ENCODE peak calls at places on chromosomes 16 and 17, in ten cellular contexts. One of them, this sample, is unnamed.

GRCh38 chr17:70332356-70332755 is 163.0 kb downstream of the KCNJ2 start:
- DNase-seq in AG10803: no peak
- DNase-seq in HFF-Myc: no peak
- DNase-seq in endothelial cell of umbilical vein: no peak
- DNase-seq in right cardiac atrium: no peak
- DNase-seq in Jurkat, Clone E6-1: no peak
- DNase-seq in skeletal muscle cell: no peak
- DNase-seq in WERI-Rb-1: no peak
- DNase-seq in cardiac muscle cell: no peak
- DNase-seq in GM12864: no peak
- DNase-seq in this sample: no peak

GRCh38 chr17:71801301-71801700 is 319.5 kb upstream of the SOX9 start:
- DNase-seq in AG10803: peak; percentile 96
- DNase-seq in HFF-Myc: no peak
- DNase-seq in endothelial cell of umbilical vein: no peak
- DNase-seq in Jurkat, Clone E6-1: no peak
- DNase-seq in skeletal muscle cell: peak; percentile 39
- DNase-seq in GM12864: no peak
- DNase-seq in cardiac muscle cell: no peak
- DNase-seq in right cardiac atrium: no peak
- DNase-seq in WERI-Rb-1: no peak
- DNase-seq in this sample: no peak

GRCh38 chr17:81655378-81656117 is 794 bp downstream of the PDE6G start:
- DNase-seq in GM12864: no peak
- DNase-seq in HFF-Myc: no peak
- DNase-seq in AG10803: no peak
- DNase-seq in skeletal muscle cell: no peak
- DNase-seq in cardiac muscle cell: no peak
- DNase-seq in endothelial cell of umbilical vein: no peak
- DNase-seq in WERI-Rb-1: peak; percentile 95
- DNase-seq in right cardiac atrium: no peak
- DNase-seq in Jurkat, Clone E6-1: no peak
- DNase-seq in this sample: no peak

GRCh38 chr17:16121915-16122314 is 93.4 kb downstream of the NCOR1 start:
- DNase-seq in Jurkat, Clone E6-1: no peak
- DNase-seq in endothelial cell of umbilical vein: no peak
- DNase-seq in skeletal muscle cell: no peak
- DNase-seq in HFF-Myc: no peak
- DNase-seq in right cardiac atrium: no peak
- DNase-seq in cardiac muscle cell: no peak
- DNase-seq in WERI-Rb-1: no peak
- DNase-seq in AG10803: no peak
- DNase-seq in GM12864: no peak
- DNase-seq in this sample: no peak

GRCh38 chr17:32783602-32784001 is 93.3 kb downstream of the MYO1D start:
- DNase-seq in endothelial cell of umbilical vein: peak; percentile 75
- DNase-seq in cardiac muscle cell: peak; percentile 67
- DNase-seq in Jurkat, Clone E6-1: peak; percentile 61
- DNase-seq in AG10803: peak; percentile 76
- DNase-seq in WERI-Rb-1: no peak
- DNase-seq in skeletal muscle cell: no peak
- DNase-seq in right cardiac atrium: no peak
- DNase-seq in GM12864: peak; percentile 44
- DNase-seq in HFF-Myc: peak; percentile 45
- DNase-seq in this sample: no peak

GRCh38 chr17:600576-601301 is 113.9 kb downstream of the VPS53 start:
- DNase-seq in WERI-Rb-1: no peak
- DNase-seq in GM12864: no peak
- DNase-seq in skeletal muscle cell: no peak
- DNase-seq in Jurkat, Clone E6-1: no peak
- DNase-seq in AG10803: peak; percentile 74
- DNase-seq in right cardiac atrium: no peak
- DNase-seq in cardiac muscle cell: no peak
- DNase-seq in HFF-Myc: no peak
- DNase-seq in endothelial cell of umbilical vein: peak; percentile 89
- DNase-seq in this sample: no peak

GRCh38 chr16:56617212-56618085 is 8.1 kb upstream of the MT1E start:
- DNase-seq in right cardiac atrium: peak; percentile 95
- DNase-seq in WERI-Rb-1: no peak
- DNase-seq in GM12864: no peak
- DNase-seq in skeletal muscle cell: no peak
- DNase-seq in cardiac muscle cell: peak; percentile 23
- DNase-seq in HFF-Myc: no peak
- DNase-seq in Jurkat, Clone E6-1: no peak
- DNase-seq in AG10803: peak; percentile 75
- DNase-seq in endothelial cell of umbilical vein: no peak
- DNase-seq in this sample: peak; percentile 86

GRCh38 chr16:9954181-9954580 is 228.0 kb downstream of the GRIN2A start:
- DNase-seq in GM12864: no peak
- DNase-seq in endothelial cell of umbilical vein: no peak
- DNase-seq in cardiac muscle cell: no peak
- DNase-seq in Jurkat, Clone E6-1: no peak
- DNase-seq in AG10803: peak; percentile 4
- DNase-seq in right cardiac atrium: no peak
- DNase-seq in HFF-Myc: no peak
- DNase-seq in WERI-Rb-1: no peak
- DNase-seq in skeletal muscle cell: no peak
- DNase-seq in this sample: no peak

GRCh38 chr16:17499223-17499902 is 28.6 kb upstream of the XYLT1 start:
- DNase-seq in GM12864: no peak
- DNase-seq in AG10803: peak; percentile 69
- DNase-seq in right cardiac atrium: no peak
- DNase-seq in Jurkat, Clone E6-1: no peak
- DNase-seq in cardiac muscle cell: no peak
- DNase-seq in endothelial cell of umbilical vein: no peak
- DNase-seq in skeletal muscle cell: no peak
- DNase-seq in WERI-Rb-1: no peak
- DNase-seq in HFF-Myc: no peak
- DNase-seq in this sample: no peak

GRCh38 chr17:70562137-70562536 is 392.8 kb downstream of the KCNJ2 start:
- DNase-seq in right cardiac atrium: no peak
- DNase-seq in endothelial cell of umbilical vein: no peak
- DNase-seq in Jurkat, Clone E6-1: no peak
- DNase-seq in GM12864: no peak
- DNase-seq in AG10803: no peak
- DNase-seq in WERI-Rb-1: no peak
- DNase-seq in skeletal muscle cell: no peak
- DNase-seq in cardiac muscle cell: no peak
- DNase-seq in HFF-Myc: no peak
- DNase-seq in this sample: no peak

GRCh38 chr17:16440814-16441629 is 25.7 kb downstream of the TRPV2 start:
- DNase-seq in endothelial cell of umbilical vein: no peak
- DNase-seq in AG10803: peak; percentile 74
- DNase-seq in cardiac muscle cell: no peak
- DNase-seq in GM12864: no peak
- DNase-seq in Jurkat, Clone E6-1: no peak
- DNase-seq in HFF-Myc: no peak
- DNase-seq in right cardiac atrium: no peak
- DNase-seq in WERI-Rb-1: no peak
- DNase-seq in skeletal muscle cell: no peak
- DNase-seq in this sample: no peak

DNA sequence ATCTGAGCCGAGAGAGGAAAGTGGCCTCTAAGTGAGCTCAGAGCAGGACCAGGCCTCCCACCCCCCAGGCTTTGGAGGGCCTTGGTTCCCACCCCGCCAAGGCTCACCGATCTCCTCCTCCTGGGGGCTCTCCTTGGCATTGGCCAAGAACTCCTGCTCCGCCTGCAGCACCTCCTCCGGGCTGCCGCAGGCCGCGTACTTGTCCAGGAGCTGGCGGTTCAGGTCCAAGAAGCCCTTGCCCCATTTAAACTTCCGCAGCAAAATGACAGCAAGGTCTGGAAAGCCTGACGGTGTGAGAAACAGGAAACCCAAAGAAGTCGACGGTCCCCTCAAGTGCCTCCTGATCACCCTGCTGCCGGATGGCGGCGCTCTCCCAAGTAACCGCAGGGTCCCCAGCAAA is 1.7 kb downstream of the TSR3 start:
- DNase-seq in Jurkat, Clone E6-1: no peak
- DNase-seq in AG10803: no peak
- DNase-seq in endothelial cell of umbilical vein: no peak
- DNase-seq in GM12864: no peak
- DNase-seq in cardiac muscle cell: no peak
- DNase-seq in HFF-Myc: no peak
- DNase-seq in skeletal muscle cell: no peak
- DNase-seq in right cardiac atrium: no peak
- DNase-seq in WERI-Rb-1: no peak
- DNase-seq in this sample: no peak
- H3K4me3 ChIP-seq in Jurkat, Clone E6-1: no peak overlapping the region
- H3K4me3 ChIP-seq in AG10803: no peak overlapping the region
- H3K4me3 ChIP-seq in endothelial cell of umbilical vein: no peak overlapping the region
- H3K4me3 ChIP-seq in GM12864: no peak overlapping the region
- H3K4me3 ChIP-seq in cardiac muscle cell: no peak overlapping the region
- H3K4me3 ChIP-seq in HFF-Myc: peak overlapping the region; percentile 96
- H3K4me3 ChIP-seq in skeletal muscle cell: no peak overlapping the region
- H3K4me3 ChIP-seq in right cardiac atrium: no peak overlapping the region
- H3K4me3 ChIP-seq in WERI-Rb-1: no peak overlapping the region
- H3K4me3 ChIP-seq in this sample: no peak overlapping the region

DNA sequence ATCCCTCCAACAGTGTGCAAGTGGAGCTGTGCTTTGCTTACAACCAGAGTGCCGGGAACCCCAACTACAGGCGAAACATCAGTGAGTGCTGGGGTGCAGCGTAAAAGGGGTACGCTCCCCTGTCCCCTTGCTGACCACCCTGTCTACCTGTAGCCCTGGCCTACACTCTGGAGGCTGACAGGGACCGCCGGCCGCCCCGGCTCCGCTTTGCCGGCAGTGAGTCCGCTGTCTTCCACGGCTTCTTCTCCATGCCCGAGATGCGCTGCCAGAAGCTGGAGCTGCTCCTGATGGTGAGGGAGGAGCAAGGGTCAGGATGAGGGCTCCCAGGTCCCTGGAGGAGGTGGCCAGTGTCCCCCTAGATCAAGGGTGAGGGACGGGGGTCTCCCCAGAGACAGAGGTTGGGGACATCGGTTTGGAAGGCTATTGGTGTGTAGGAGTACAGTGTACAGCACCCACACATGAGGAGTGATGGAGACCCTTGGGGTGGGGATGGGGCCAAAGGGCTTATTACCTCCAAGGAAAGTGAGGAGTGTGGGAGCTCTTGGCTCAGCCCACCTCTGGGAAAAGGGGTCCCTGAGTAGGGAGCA is 19.6 kb upstream of the PDK2 start:
- DNase-seq in HFF-Myc: no peak
- DNase-seq in GM12864: no peak
- DNase-seq in cardiac muscle cell: no peak
- DNase-seq in Jurkat, Clone E6-1: no peak
- DNase-seq in AG10803: no peak
- DNase-seq in WERI-Rb-1: no peak
- DNase-seq in endothelial cell of umbilical vein: no peak
- DNase-seq in skeletal muscle cell: no peak
- DNase-seq in right cardiac atrium: no peak
- DNase-seq in this sample: no peak
- H3K4me3 ChIP-seq in HFF-Myc: no peak overlapping the region
- H3K4me3 ChIP-seq in GM12864: no peak overlapping the region
- H3K4me3 ChIP-seq in cardiac muscle cell: no peak overlapping the region
- H3K4me3 ChIP-seq in Jurkat, Clone E6-1: no peak overlapping the region
- H3K4me3 ChIP-seq in AG10803: no peak overlapping the region
- H3K4me3 ChIP-seq in WERI-Rb-1: no peak overlapping the region
- H3K4me3 ChIP-seq in endothelial cell of umbilical vein: no peak overlapping the region
- H3K4me3 ChIP-seq in skeletal muscle cell: no peak overlapping the region
- H3K4me3 ChIP-seq in right cardiac atrium: no peak overlapping the region
- H3K4me3 ChIP-seq in this sample: no peak overlapping the region

GRCh38 chr17:68085751-68086445 is 50.4 kb downstream of the KPNA2 start:
- DNase-seq in Jurkat, Clone E6-1: peak; percentile 53
- DNase-seq in WERI-Rb-1: no peak
- DNase-seq in HFF-Myc: no peak
- DNase-seq in endothelial cell of umbilical vein: peak; percentile 20
- DNase-seq in AG10803: no peak
- DNase-seq in GM12864: no peak
- DNase-seq in right cardiac atrium: no peak
- DNase-seq in skeletal muscle cell: no peak
- DNase-seq in cardiac muscle cell: no peak
- DNase-seq in this sample: peak; percentile 55

DNA sequence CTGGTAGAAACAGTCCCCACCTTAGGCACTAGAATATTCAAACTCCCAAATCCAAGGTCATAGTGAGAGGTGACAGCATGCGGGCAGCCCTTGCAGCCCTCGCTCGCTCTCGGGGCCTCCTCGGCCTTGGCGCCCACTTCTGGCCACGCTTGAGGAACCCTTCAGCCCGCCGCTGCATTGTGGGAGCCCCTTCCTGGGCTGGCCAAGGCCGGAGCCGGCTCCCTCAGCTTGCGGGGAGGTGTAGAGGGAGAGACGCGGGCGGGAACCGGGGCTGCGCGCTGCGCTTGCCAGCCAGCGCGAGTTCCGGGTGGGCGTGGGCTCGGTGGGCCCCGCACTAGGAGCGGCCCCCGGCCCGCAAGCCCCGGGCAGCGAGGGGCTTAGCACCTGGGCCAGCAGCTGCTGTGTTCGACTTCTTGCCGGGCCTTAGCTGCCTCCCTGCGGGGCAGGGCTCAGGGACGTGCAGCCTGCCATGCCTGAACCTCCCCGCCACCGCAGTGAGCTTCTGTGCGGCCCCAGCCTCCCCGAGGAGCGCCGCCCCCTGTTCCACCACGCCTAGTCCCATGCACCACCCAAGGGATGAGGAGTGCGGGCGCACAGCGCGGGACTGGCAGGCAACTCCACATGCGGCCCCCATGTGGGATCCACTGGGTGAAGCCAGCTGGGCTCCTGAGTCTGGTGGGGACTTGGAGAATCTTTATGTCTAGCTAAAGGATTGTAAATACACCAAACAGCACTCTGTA is 45.0 kb downstream of the KPNA2 start:
- DNase-seq in endothelial cell of umbilical vein: no peak
- DNase-seq in AG10803: no peak
- DNase-seq in Jurkat, Clone E6-1: no peak
- DNase-seq in right cardiac atrium: no peak
- DNase-seq in WERI-Rb-1: no peak
- DNase-seq in HFF-Myc: no peak
- DNase-seq in cardiac muscle cell: no peak
- DNase-seq in GM12864: no peak
- DNase-seq in skeletal muscle cell: no peak
- DNase-seq in this sample: no peak
- H3K4me3 ChIP-seq in endothelial cell of umbilical vein: no peak overlapping the region
- H3K4me3 ChIP-seq in AG10803: no peak overlapping the region
- H3K4me3 ChIP-seq in Jurkat, Clone E6-1: no peak overlapping the region
- H3K4me3 ChIP-seq in right cardiac atrium: no peak overlapping the region
- H3K4me3 ChIP-seq in WERI-Rb-1: no peak overlapping the region
- H3K4me3 ChIP-seq in HFF-Myc: no peak overlapping the region
- H3K4me3 ChIP-seq in cardiac muscle cell: no peak overlapping the region
- H3K4me3 ChIP-seq in GM12864: no peak overlapping the region
- H3K4me3 ChIP-seq in skeletal muscle cell: no peak overlapping the region
- H3K4me3 ChIP-seq in this sample: no peak overlapping the region

DNA sequence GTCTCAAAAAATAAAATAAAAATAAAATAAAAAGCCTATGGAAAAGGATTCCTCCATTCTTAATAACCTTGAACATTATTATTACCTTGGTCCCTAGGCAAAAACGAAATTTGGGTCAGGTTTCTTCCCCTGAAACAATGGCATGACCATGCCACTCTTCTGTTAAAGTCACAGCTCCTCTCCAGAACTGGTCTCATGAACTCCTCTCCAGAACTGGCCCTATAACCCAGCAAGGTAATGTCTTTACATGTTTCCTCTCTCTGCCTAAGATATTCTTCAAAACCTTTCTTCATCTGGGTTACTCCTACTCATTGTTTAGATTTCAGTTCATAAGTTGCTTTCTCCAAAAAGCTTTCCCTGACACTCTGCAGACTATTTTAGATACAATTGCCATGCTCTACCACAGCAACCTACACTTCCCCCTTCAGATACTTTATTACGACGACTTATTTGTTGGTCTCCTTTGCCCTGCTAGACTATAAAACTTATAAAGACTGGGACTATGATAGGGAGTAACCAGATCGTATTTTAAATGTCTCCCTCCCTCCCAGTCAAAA is 13.5 kb downstream of the TRIM37 start:
- DNase-seq in WERI-Rb-1: no peak
- DNase-seq in Jurkat, Clone E6-1: no peak
- DNase-seq in GM12864: no peak
- DNase-seq in HFF-Myc: no peak
- DNase-seq in skeletal muscle cell: no peak
- DNase-seq in AG10803: no peak
- DNase-seq in endothelial cell of umbilical vein: no peak
- DNase-seq in cardiac muscle cell: no peak
- DNase-seq in right cardiac atrium: no peak
- DNase-seq in this sample: no peak
- H3K4me3 ChIP-seq in WERI-Rb-1: no peak overlapping the region
- H3K4me3 ChIP-seq in Jurkat, Clone E6-1: no peak overlapping the region
- H3K4me3 ChIP-seq in GM12864: no peak overlapping the region
- H3K4me3 ChIP-seq in HFF-Myc: no peak overlapping the region
- H3K4me3 ChIP-seq in skeletal muscle cell: peak overlapping the region; percentile 7
- H3K4me3 ChIP-seq in AG10803: no peak overlapping the region
- H3K4me3 ChIP-seq in endothelial cell of umbilical vein: no peak overlapping the region
- H3K4me3 ChIP-seq in cardiac muscle cell: no peak overlapping the region
- H3K4me3 ChIP-seq in right cardiac atrium: peak overlapping the region; percentile 15
- H3K4me3 ChIP-seq in this sample: peak overlapping the region; percentile 59

This sample was measured in coronary artery.